ENCODE peak calls at places on chromosomes 12 and 14, in six cellular contexts. One of them, this sample, is unnamed.
A peak's percentile ranks its signal among the peaks of the same experiment; 100 is the strongest.

GRCh38 chr12:107435520-107435919 is 250.1 kb upstream of the PWP1 start:
- DNase-seq in naive thymus-derived CD4-positive, alpha-beta T cell: no peak
- DNase-seq in mucosa of descending colon: no peak
- DNase-seq in PC-3: no peak
- DNase-seq in GM23248: peak; percentile 17
- DNase-seq in Caco-2: no peak
- DNase-seq in this sample: no peak

GRCh38 chr14:48703728-48704467 is 882.3 kb downstream of the RPS29 start:
- DNase-seq in naive thymus-derived CD4-positive, alpha-beta T cell: no peak
- DNase-seq in mucosa of descending colon: no peak
- DNase-seq in PC-3: no peak
- DNase-seq in GM23248: no peak
- DNase-seq in Caco-2: no peak
- DNase-seq in this sample: no peak

GRCh38 chr14:105876158-105876557 is 349.8 kb downstream of the TMEM121 start:
- DNase-seq in naive thymus-derived CD4-positive, alpha-beta T cell: no peak
- DNase-seq in mucosa of descending colon: no peak
- DNase-seq in PC-3: no peak
- DNase-seq in GM23248: no peak
- DNase-seq in Caco-2: no peak
- DNase-seq in this sample: peak; percentile 34

GRCh38 chr12:103727638-103728037 is 113.4 kb downstream of the NT5DC3 start:
- DNase-seq in naive thymus-derived CD4-positive, alpha-beta T cell: no peak
- DNase-seq in mucosa of descending colon: no peak
- DNase-seq in PC-3: no peak
- DNase-seq in GM23248: peak; percentile 5
- DNase-seq in Caco-2: no peak
- DNase-seq in this sample: no peak

GRCh38 chr12:1830981-1831930 is 10.9 kb downstream of the LRTM2 start:
- DNase-seq in naive thymus-derived CD4-positive, alpha-beta T cell: peak; percentile 11
- DNase-seq in mucosa of descending colon: peak; percentile 55
- DNase-seq in PC-3: peak; percentile 82
- DNase-seq in GM23248: peak; percentile 71
- DNase-seq in Caco-2: peak; percentile 94
- DNase-seq in this sample: peak; percentile 70

GRCh38 chr14:81684696-81685095 is 151.0 kb upstream of the SEL1L start:
- DNase-seq in naive thymus-derived CD4-positive, alpha-beta T cell: no peak
- DNase-seq in mucosa of descending colon: no peak
- DNase-seq in PC-3: peak; percentile 58
- DNase-seq in GM23248: no peak
- DNase-seq in Caco-2: no peak
- DNase-seq in this sample: no peak

GRCh38 chr14:104128981-104129380 is 9.4 kb upstream of the KIF26A start:
- DNase-seq in naive thymus-derived CD4-positive, alpha-beta T cell: no peak
- DNase-seq in mucosa of descending colon: no peak
- DNase-seq in PC-3: no peak
- DNase-seq in GM23248: no peak
- DNase-seq in Caco-2: no peak
- DNase-seq in this sample: no peak

GRCh38 chr12:43914391-43914790 is 78.5 kb downstream of the TMEM117 start:
- DNase-seq in naive thymus-derived CD4-positive, alpha-beta T cell: no peak
- DNase-seq in mucosa of descending colon: no peak
- DNase-seq in PC-3: no peak
- DNase-seq in GM23248: no peak
- DNase-seq in Caco-2: no peak
- DNase-seq in this sample: no peak

GRCh38 chr12:52871291-52871961 is 22.6 kb upstream of the KRT78 start:
- DNase-seq in naive thymus-derived CD4-positive, alpha-beta T cell: no peak
- DNase-seq in mucosa of descending colon: peak; percentile 71
- DNase-seq in PC-3: peak; percentile 91
- DNase-seq in GM23248: peak; percentile 93
- DNase-seq in Caco-2: no peak
- DNase-seq in this sample: no peak

GRCh38 chr12:132449565-132450390 is 40.2 kb upstream of the FBRSL1 start:
- DNase-seq in naive thymus-derived CD4-positive, alpha-beta T cell: no peak
- DNase-seq in mucosa of descending colon: peak; percentile 58
- DNase-seq in PC-3: no peak
- DNase-seq in GM23248: no peak
- DNase-seq in Caco-2: no peak
- DNase-seq in this sample: no peak

GRCh38 chr14:92607702-92608429 is 94.3 kb downstream of the RIN3 start:
- DNase-seq in naive thymus-derived CD4-positive, alpha-beta T cell: no peak
- DNase-seq in mucosa of descending colon: no peak
- DNase-seq in PC-3: peak; percentile 97
- DNase-seq in GM23248: peak; percentile 82
- DNase-seq in Caco-2: no peak
- DNase-seq in this sample: no peak

GRCh38 chr14:24605435-24606190 is 3.9 kb downstream of the GZMH start:
- DNase-seq in naive thymus-derived CD4-positive, alpha-beta T cell: peak; percentile 52
- DNase-seq in mucosa of descending colon: no peak
- DNase-seq in PC-3: peak; percentile 46
- DNase-seq in GM23248: peak; percentile 40
- DNase-seq in Caco-2: peak; percentile 58
- DNase-seq in this sample: no peak

GRCh38 chr14:23114669-23115491 is 4.2 kb downstream of the CEBPE start:
- DNase-seq in naive thymus-derived CD4-positive, alpha-beta T cell: no peak
- DNase-seq in mucosa of descending colon: no peak
- DNase-seq in PC-3: peak; percentile 93
- DNase-seq in GM23248: peak; percentile 98
- DNase-seq in Caco-2: no peak
- DNase-seq in this sample: peak; percentile 58

GRCh38 chr14:97638864-97639263 is 841.7 kb downstream of the VRK1 start:
- DNase-seq in naive thymus-derived CD4-positive, alpha-beta T cell: no peak
- DNase-seq in mucosa of descending colon: no peak
- DNase-seq in PC-3: no peak
- DNase-seq in GM23248: no peak
- DNase-seq in Caco-2: no peak
- DNase-seq in this sample: no peak

GRCh38 chr12:52494518-52494917 is 1.5 kb upstream of the KRT6A start:
- DNase-seq in naive thymus-derived CD4-positive, alpha-beta T cell: no peak
- DNase-seq in mucosa of descending colon: no peak
- DNase-seq in PC-3: peak; percentile 31
- DNase-seq in GM23248: peak; percentile 82
- DNase-seq in Caco-2: no peak
- DNase-seq in this sample: peak; percentile 87

GRCh38 chr12:11840350-11840749 is 190.9 kb downstream of the ETV6 start:
- DNase-seq in naive thymus-derived CD4-positive, alpha-beta T cell: no peak
- DNase-seq in mucosa of descending colon: no peak
- DNase-seq in PC-3: no peak
- DNase-seq in GM23248: no peak
- DNase-seq in Caco-2: no peak
- DNase-seq in this sample: no peak

GRCh38 chr12:11837318-11837934 is 188.0 kb downstream of the ETV6 start:
- DNase-seq in naive thymus-derived CD4-positive, alpha-beta T cell: no peak
- DNase-seq in mucosa of descending colon: no peak
- DNase-seq in PC-3: no peak
- DNase-seq in GM23248: no peak
- DNase-seq in Caco-2: no peak
- DNase-seq in this sample: no peak

GRCh38 chr12:11839093-11839641 is 189.7 kb downstream of the ETV6 start:
- DNase-seq in naive thymus-derived CD4-positive, alpha-beta T cell: no peak
- DNase-seq in mucosa of descending colon: no peak
- DNase-seq in PC-3: peak; percentile 49
- DNase-seq in GM23248: peak; percentile 13
- DNase-seq in Caco-2: no peak
- DNase-seq in this sample: no peak

GRCh38 chr12:11836964-11837286 is 187.5 kb downstream of the ETV6 start:
- DNase-seq in naive thymus-derived CD4-positive, alpha-beta T cell: no peak
- DNase-seq in mucosa of descending colon: no peak
- DNase-seq in PC-3: no peak
- DNase-seq in GM23248: no peak
- DNase-seq in Caco-2: no peak
- DNase-seq in this sample: no peak

GRCh38 chr12:11838403-11838802 is 188.9 kb downstream of the ETV6 start:
- DNase-seq in naive thymus-derived CD4-positive, alpha-beta T cell: no peak
- DNase-seq in mucosa of descending colon: no peak
- DNase-seq in PC-3: no peak
- DNase-seq in GM23248: no peak
- DNase-seq in Caco-2: no peak
- DNase-seq in this sample: no peak
- H3K4me1 ChIP-seq in naive thymus-derived CD4-positive, alpha-beta T cell: no peaks in the 10 kb centered on the region
- H3K4me1 ChIP-seq in mucosa of descending colon: peaks cover 47% of the 10 kb centered on the region
- H3K4me1 ChIP-seq in PC-3: peaks cover 28% of the 10 kb centered on the region
- H3K4me1 ChIP-seq in GM23248: peaks cover 28% of the 10 kb centered on the region
- H3K4me1 ChIP-seq in Caco-2: no peaks in the 10 kb centered on the region
- H3K4me1 ChIP-seq in this sample: peaks cover 76% of the 10 kb centered on the region

GRCh38 chr12:12008931-12009611 is 61.7 kb upstream of the BCL2L14 start:
- DNase-seq in naive thymus-derived CD4-positive, alpha-beta T cell: peak; percentile 33
- DNase-seq in mucosa of descending colon: peak; percentile 68
- DNase-seq in PC-3: peak; percentile 88
- DNase-seq in GM23248: peak; percentile 73
- DNase-seq in Caco-2: no peak
- DNase-seq in this sample: no peak
- H3K4me1 ChIP-seq in naive thymus-derived CD4-positive, alpha-beta T cell: peaks cover 44% of the 10 kb centered on the region
- H3K4me1 ChIP-seq in mucosa of descending colon: peaks cover 5% of the 10 kb centered on the region
- H3K4me1 ChIP-seq in PC-3: peaks cover 47% of the 10 kb centered on the region
- H3K4me1 ChIP-seq in GM23248: peaks cover 22% of the 10 kb centered on the region
- H3K4me1 ChIP-seq in Caco-2: no peaks in the 10 kb centered on the region
- H3K4me1 ChIP-seq in this sample: no peaks in the 10 kb centered on the region

GRCh38 chr14:95153866-95154265 is 3.5 kb downstream of the DICER1 start:
- DNase-seq in naive thymus-derived CD4-positive, alpha-beta T cell: no peak
- DNase-seq in mucosa of descending colon: no peak
- DNase-seq in PC-3: peak; percentile 24
- DNase-seq in GM23248: no peak
- DNase-seq in Caco-2: no peak
- DNase-seq in this sample: no peak
- H3K4me1 ChIP-seq in naive thymus-derived CD4-positive, alpha-beta T cell: peaks cover 32% of the 10 kb centered on the region
- H3K4me1 ChIP-seq in mucosa of descending colon: peaks cover 32% of the 10 kb centered on the region
- H3K4me1 ChIP-seq in PC-3: peaks cover 47% of the 10 kb centered on the region
- H3K4me1 ChIP-seq in GM23248: peaks cover 21% of the 10 kb centered on the region
- H3K4me1 ChIP-seq in Caco-2: peaks cover 5% of the 10 kb centered on the region
- H3K4me1 ChIP-seq in this sample: peaks cover 62% of the 10 kb centered on the region

GRCh38 chr12:272942-273906 is 10.6 kb upstream of the SLC6A13 start:
- DNase-seq in naive thymus-derived CD4-positive, alpha-beta T cell: no peak
- DNase-seq in mucosa of descending colon: no peak
- DNase-seq in PC-3: no peak
- DNase-seq in GM23248: no peak
- DNase-seq in Caco-2: no peak
- DNase-seq in this sample: no peak

GRCh38 chr12:271165-271564 is 8.5 kb upstream of the SLC6A13 start:
- DNase-seq in naive thymus-derived CD4-positive, alpha-beta T cell: no peak
- DNase-seq in mucosa of descending colon: no peak
- DNase-seq in PC-3: no peak
- DNase-seq in GM23248: no peak
- DNase-seq in Caco-2: no peak
- DNase-seq in this sample: no peak

GRCh38 chr12:278046-278445 is 15.4 kb upstream of the SLC6A13 start:
- DNase-seq in naive thymus-derived CD4-positive, alpha-beta T cell: no peak
- DNase-seq in mucosa of descending colon: no peak
- DNase-seq in PC-3: no peak
- DNase-seq in GM23248: no peak
- DNase-seq in Caco-2: no peak
- DNase-seq in this sample: no peak

GRCh38 chr12:275784-276183 is 13.1 kb upstream of the SLC6A13 start:
- DNase-seq in naive thymus-derived CD4-positive, alpha-beta T cell: no peak
- DNase-seq in mucosa of descending colon: no peak
- DNase-seq in PC-3: no peak
- DNase-seq in GM23248: no peak
- DNase-seq in Caco-2: no peak
- DNase-seq in this sample: no peak
- H3K4me1 ChIP-seq in naive thymus-derived CD4-positive, alpha-beta T cell: no peaks in the 10 kb centered on the region
- H3K4me1 ChIP-seq in mucosa of descending colon: no peaks in the 10 kb centered on the region
- H3K4me1 ChIP-seq in PC-3: no peaks in the 10 kb centered on the region
- H3K4me1 ChIP-seq in GM23248: no peaks in the 10 kb centered on the region
- H3K4me1 ChIP-seq in Caco-2: peaks cover 12% of the 10 kb centered on the region
- H3K4me1 ChIP-seq in this sample: no peaks in the 10 kb centered on the region

GRCh38 chr12:125206757-125207156 is 141.5 kb downstream of the AACS start:
- DNase-seq in naive thymus-derived CD4-positive, alpha-beta T cell: no peak
- DNase-seq in mucosa of descending colon: no peak
- DNase-seq in PC-3: no peak
- DNase-seq in GM23248: no peak
- DNase-seq in Caco-2: no peak
- DNase-seq in this sample: no peak
- H3K4me1 ChIP-seq in naive thymus-derived CD4-positive, alpha-beta T cell: no peaks in the 10 kb centered on the region
- H3K4me1 ChIP-seq in mucosa of descending colon: no peaks in the 10 kb centered on the region
- H3K4me1 ChIP-seq in PC-3: no peaks in the 10 kb centered on the region
- H3K4me1 ChIP-seq in GM23248: no peaks in the 10 kb centered on the region
- H3K4me1 ChIP-seq in Caco-2: no peaks in the 10 kb centered on the region
- H3K4me1 ChIP-seq in this sample: no peaks in the 10 kb centered on the region

GRCh38 chr12:11693626-11694025 is 44.2 kb downstream of the ETV6 start:
- DNase-seq in naive thymus-derived CD4-positive, alpha-beta T cell: no peak
- DNase-seq in mucosa of descending colon: no peak
- DNase-seq in PC-3: no peak
- DNase-seq in GM23248: no peak
- DNase-seq in Caco-2: no peak
- DNase-seq in this sample: no peak
- H3K4me1 ChIP-seq in naive thymus-derived CD4-positive, alpha-beta T cell: no peaks in the 10 kb centered on the region
- H3K4me1 ChIP-seq in mucosa of descending colon: peaks cover under 1% of the 10 kb centered on the region
- H3K4me1 ChIP-seq in PC-3: no peaks in the 10 kb centered on the region
- H3K4me1 ChIP-seq in GM23248: peaks cover 34% of the 10 kb centered on the region
- H3K4me1 ChIP-seq in Caco-2: no peaks in the 10 kb centered on the region
- H3K4me1 ChIP-seq in this sample: peaks cover 85% of the 10 kb centered on the region

GRCh38 chr14:77296155-77296554 is 24.5 kb downstream of the POMT2 start:
- DNase-seq in naive thymus-derived CD4-positive, alpha-beta T cell: no peak
- DNase-seq in mucosa of descending colon: no peak
- DNase-seq in PC-3: no peak
- DNase-seq in GM23248: no peak
- DNase-seq in Caco-2: no peak
- DNase-seq in this sample: no peak
- H3K4me1 ChIP-seq in naive thymus-derived CD4-positive, alpha-beta T cell: no peaks in the 10 kb centered on the region
- H3K4me1 ChIP-seq in mucosa of descending colon: peaks cover 15% of the 10 kb centered on the region
- H3K4me1 ChIP-seq in PC-3: no peaks in the 10 kb centered on the region
- H3K4me1 ChIP-seq in GM23248: no peaks in the 10 kb centered on the region
- H3K4me1 ChIP-seq in Caco-2: no peaks in the 10 kb centered on the region
- H3K4me1 ChIP-seq in this sample: peaks cover 1% of the 10 kb centered on the region

DNA sequence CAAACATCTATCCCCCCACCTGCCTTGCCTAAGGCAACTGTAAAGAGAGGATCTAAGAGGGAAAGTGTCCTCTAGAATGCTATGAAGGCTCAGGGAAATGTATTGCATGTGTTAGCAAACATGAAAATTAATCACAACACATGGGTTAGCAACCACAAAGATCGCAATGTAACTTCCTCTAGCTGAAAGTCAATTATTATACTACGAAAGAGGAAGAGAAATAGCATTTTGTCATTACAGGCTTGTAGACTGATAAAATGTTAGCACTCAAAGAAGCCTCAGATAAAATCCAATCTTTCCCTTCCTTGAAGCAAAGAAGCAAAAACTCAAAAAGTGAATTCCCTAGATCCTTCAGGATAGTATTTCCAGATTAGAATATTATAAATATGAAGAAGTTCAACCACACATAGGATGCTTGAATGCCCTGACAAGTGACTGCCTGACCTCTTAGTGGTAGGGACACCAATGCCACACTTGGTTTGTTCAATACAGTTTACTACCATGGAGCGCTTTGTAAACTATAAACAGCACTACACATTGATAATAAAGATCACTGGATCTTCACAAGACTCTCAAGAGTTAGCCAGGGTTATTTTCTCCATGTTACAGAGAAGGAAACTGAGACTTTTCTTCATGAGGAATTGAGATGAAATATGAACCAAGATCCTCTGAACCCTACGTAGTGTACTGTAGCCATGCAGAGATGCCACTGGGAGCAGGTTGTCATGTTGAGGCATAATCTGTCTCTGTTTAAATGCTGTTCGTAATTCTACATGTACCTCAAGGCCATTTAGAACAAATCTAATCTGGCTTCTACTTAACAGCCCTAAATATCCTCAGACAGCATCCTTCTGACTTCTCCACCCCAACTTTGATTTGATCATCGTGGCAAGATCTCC is 100.7 kb downstream of the ITPR2 start:
- DNase-seq in naive thymus-derived CD4-positive, alpha-beta T cell: no peak
- DNase-seq in mucosa of descending colon: no peak
- DNase-seq in PC-3: no peak
- DNase-seq in GM23248: no peak
- DNase-seq in Caco-2: no peak
- DNase-seq in this sample: no peak
- H3K4me1 ChIP-seq in naive thymus-derived CD4-positive, alpha-beta T cell: peaks cover 6% of the 10 kb centered on the region
- H3K4me1 ChIP-seq in mucosa of descending colon: no peaks in the 10 kb centered on the region
- H3K4me1 ChIP-seq in PC-3: peaks cover 7% of the 10 kb centered on the region
- H3K4me1 ChIP-seq in GM23248: no peaks in the 10 kb centered on the region
- H3K4me1 ChIP-seq in Caco-2: peaks cover 4% of the 10 kb centered on the region
- H3K4me1 ChIP-seq in this sample: peaks cover 38% of the 10 kb centered on the region

This sample was measured in sigmoid colon.